ENCODE peak calls at places on chromosome 14, in four cellular contexts. M is GOT3, N is uterus, W is hypothalamus. X is an unnamed sample.

GRCh38 chr14:92451755-92452154 is 61.8 kb upstream of the RIN3 start:
- DNase-seq in M (no peak), N (no peak), W (no peak), X (no peak)

GRCh38 chr14:89466939-89467338 is 49.9 kb upstream of the FOXN3 start:
- DNase-seq in M (no peak), N (no peak), W (no peak), X (no peak)

GRCh38 chr14:53956427-53957201 is at the start of gene BMP4:
- DNase-seq in M (no peak), N (peak; percentile 83), W (no peak), X (no peak)

GRCh38 chr14:104976198-104977007 is 1.8 kb downstream of the AHNAK2 start:
- DNase-seq in M (peak; percentile 14), N (peak; percentile 78), W (no peak), X (no peak)

GRCh38 chr14:37114559-37114958 is 57.8 kb downstream of the SLC25A21 start:
- DNase-seq in M (no peak), N (no peak), W (no peak), X (no peak)

GRCh38 chr14:24483604-24484252 is 24.3 kb downstream of the CMA1 start:
- DNase-seq in M (no peak), N (no peak), W (no peak), X (no peak)

GRCh38 chr14:51776102-51776894 is 84.1 kb upstream of the GNG2 start:
- DNase-seq in M (peak; percentile 2), N (peak; percentile 75), W (no peak), X (no peak)

GRCh38 chr14:65703996-65704395 is 291.5 kb downstream of the FUT8 start:
- DNase-seq in M (no peak), N (no peak), W (no peak), X (no peak)

GRCh38 chr14:20262642-20263128 is 23.6 kb downstream of the OR11H4 start:
- DNase-seq in M (no peak), N (no peak), W (no peak), X (no peak)

GRCh38 chr14:63266106-63266505 is 52.6 kb downstream of the GPHB5 start:
- DNase-seq in M (no peak), N (no peak), W (no peak), X (no peak)

GRCh38 chr14:58969951-58970751 is 218.3 kb upstream of the DAAM1 start:
- DNase-seq in M (no peak), N (no peak), W (no peak), X (no peak)

GRCh38 chr14:92638904-92639303 is 109.5 kb downstream of the LGMN start:
- DNase-seq in M (no peak), N (no peak), W (no peak), X (no peak)

GRCh38 chr14:105388976-105389375 is 9.4 kb upstream of the TEX22 start:
- DNase-seq in M (no peak), N (no peak), W (no peak), X (no peak)

GRCh38 chr14:103846569-103847438 is 571 bp downstream of the PPP1R13B start:
- DNase-seq in M (no peak), N (no peak), W (no peak), X (no peak)

GRCh38 chr14:56678838-56679237 is 99.2 kb downstream of the TMEM260 start:
- DNase-seq in M (no peak), N (no peak), W (no peak), X (no peak)

GRCh38 chr14:23057757-23058653 is 685 bp upstream of the CDH24 start:
- DNase-seq in M (no peak), N (peak; percentile 89), W (no peak), X (no peak)

GRCh38 chr14:34035177-34035933 is 84.5 kb upstream of the EGLN3 start:
- DNase-seq in M (no peak), N (no peak), W (no peak), X (no peak)

GRCh38 chr14:27256805-27257204 is 659.0 kb upstream of the NOVA1 start:
- DNase-seq in M (no peak), N (no peak), W (no peak), X (no peak)